ENCODE peak calls at places on chromosomes 13 and 19, in five cellular contexts. One of them, this sample, is unnamed.

GRCh38 chr19:23817519-23817918 is 58.8 kb upstream of the ZNF681 start:
- DNase-seq in astrocyte: peak; percentile 8
- DNase-seq in heart right ventricle: no peak
- DNase-seq in stimulated activated effector memory CD8-positive, alpha-beta T cell treated with anti-CD3 and anti-CD28 coated beads, Interleukin-12 subunit alpha, Interleukin-12 subunit beta, amount 100 ng/mL, for 72 hours: peak; percentile 54
- DNase-seq in progenitor cell of endocrine pancreas: no peak
- DNase-seq in this sample: peak; percentile 23

GRCh38 chr19:16078759-16079707 is 2.7 kb downstream of the TPM4 start:
- DNase-seq in astrocyte: peak; percentile 97
- DNase-seq in heart right ventricle: peak; percentile 86
- DNase-seq in stimulated activated effector memory CD8-positive, alpha-beta T cell treated with anti-CD3 and anti-CD28 coated beads, Interleukin-12 subunit alpha, Interleukin-12 subunit beta, amount 100 ng/mL, for 72 hours: peak; percentile 79
- DNase-seq in progenitor cell of endocrine pancreas: no peak
- DNase-seq in this sample: peak; percentile 58

GRCh38 chr13:67803118-67803517 is 573.0 kb upstream of the PCDH9 start:
- DNase-seq in astrocyte: no peak
- DNase-seq in heart right ventricle: no peak
- DNase-seq in stimulated activated effector memory CD8-positive, alpha-beta T cell treated with anti-CD3 and anti-CD28 coated beads, Interleukin-12 subunit alpha, Interleukin-12 subunit beta, amount 100 ng/mL, for 72 hours: no peak
- DNase-seq in progenitor cell of endocrine pancreas: no peak
- DNase-seq in this sample: no peak

GRCh38 chr19:3983936-3984583 is 1.2 kb downstream of the EEF2 start:
- DNase-seq in astrocyte: no peak
- DNase-seq in heart right ventricle: no peak
- DNase-seq in stimulated activated effector memory CD8-positive, alpha-beta T cell treated with anti-CD3 and anti-CD28 coated beads, Interleukin-12 subunit alpha, Interleukin-12 subunit beta, amount 100 ng/mL, for 72 hours: peak; percentile 58
- DNase-seq in progenitor cell of endocrine pancreas: no peak
- DNase-seq in this sample: no peak

GRCh38 chr19:3387645-3388589 is 21.5 kb downstream of the NFIC start:
- DNase-seq in astrocyte: no peak
- DNase-seq in heart right ventricle: peak; percentile 79
- DNase-seq in stimulated activated effector memory CD8-positive, alpha-beta T cell treated with anti-CD3 and anti-CD28 coated beads, Interleukin-12 subunit alpha, Interleukin-12 subunit beta, amount 100 ng/mL, for 72 hours: no peak
- DNase-seq in progenitor cell of endocrine pancreas: no peak
- DNase-seq in this sample: no peak

GRCh38 chr13:24187185-24187584 is 26.7 kb downstream of the SPATA13 start:
- DNase-seq in astrocyte: peak; percentile 47
- DNase-seq in heart right ventricle: no peak
- DNase-seq in stimulated activated effector memory CD8-positive, alpha-beta T cell treated with anti-CD3 and anti-CD28 coated beads, Interleukin-12 subunit alpha, Interleukin-12 subunit beta, amount 100 ng/mL, for 72 hours: peak; percentile 60
- DNase-seq in progenitor cell of endocrine pancreas: no peak
- DNase-seq in this sample: no peak

GRCh38 chr13:45336025-45336800 is 4.8 kb downstream of the TPT1 start:
- DNase-seq in astrocyte: no peak
- DNase-seq in heart right ventricle: no peak
- DNase-seq in stimulated activated effector memory CD8-positive, alpha-beta T cell treated with anti-CD3 and anti-CD28 coated beads, Interleukin-12 subunit alpha, Interleukin-12 subunit beta, amount 100 ng/mL, for 72 hours: no peak
- DNase-seq in progenitor cell of endocrine pancreas: no peak
- DNase-seq in this sample: no peak

GRCh38 chr13:51479199-51479523 is 26.3 kb upstream of the INTS6 start:
- DNase-seq in astrocyte: peak; percentile 62
- DNase-seq in heart right ventricle: no peak
- DNase-seq in stimulated activated effector memory CD8-positive, alpha-beta T cell treated with anti-CD3 and anti-CD28 coated beads, Interleukin-12 subunit alpha, Interleukin-12 subunit beta, amount 100 ng/mL, for 72 hours: no peak
- DNase-seq in progenitor cell of endocrine pancreas: no peak
- DNase-seq in this sample: no peak

GRCh38 chr13:75760182-75760981 is 124.3 kb downstream of the LMO7 start:
- DNase-seq in astrocyte: peak; percentile 26
- DNase-seq in heart right ventricle: peak; percentile 10
- DNase-seq in stimulated activated effector memory CD8-positive, alpha-beta T cell treated with anti-CD3 and anti-CD28 coated beads, Interleukin-12 subunit alpha, Interleukin-12 subunit beta, amount 100 ng/mL, for 72 hours: no peak
- DNase-seq in progenitor cell of endocrine pancreas: no peak
- DNase-seq in this sample: no peak

GRCh38 chr19:40321076-40321475 is 27.1 kb downstream of the C19orf47 start:
- DNase-seq in astrocyte: no peak
- DNase-seq in heart right ventricle: no peak
- DNase-seq in stimulated activated effector memory CD8-positive, alpha-beta T cell treated with anti-CD3 and anti-CD28 coated beads, Interleukin-12 subunit alpha, Interleukin-12 subunit beta, amount 100 ng/mL, for 72 hours: no peak
- DNase-seq in progenitor cell of endocrine pancreas: no peak
- DNase-seq in this sample: no peak

GRCh38 chr13:76711515-76712182 is 174.6 kb downstream of the KCTD12 start:
- DNase-seq in astrocyte: peak; percentile 92
- DNase-seq in heart right ventricle: peak; percentile 36
- DNase-seq in stimulated activated effector memory CD8-positive, alpha-beta T cell treated with anti-CD3 and anti-CD28 coated beads, Interleukin-12 subunit alpha, Interleukin-12 subunit beta, amount 100 ng/mL, for 72 hours: no peak
- DNase-seq in progenitor cell of endocrine pancreas: no peak
- DNase-seq in this sample: no peak

GRCh38 chr13:50130686-50131051 is 115.4 kb downstream of the KCNRG start:
- DNase-seq in astrocyte: no peak
- DNase-seq in heart right ventricle: peak; percentile 36
- DNase-seq in stimulated activated effector memory CD8-positive, alpha-beta T cell treated with anti-CD3 and anti-CD28 coated beads, Interleukin-12 subunit alpha, Interleukin-12 subunit beta, amount 100 ng/mL, for 72 hours: no peak
- DNase-seq in progenitor cell of endocrine pancreas: no peak
- DNase-seq in this sample: no peak

GRCh38 chr19:56109216-56109615 is 11.9 kb downstream of the ZNF787 start:
- DNase-seq in astrocyte: no peak
- DNase-seq in heart right ventricle: no peak
- DNase-seq in stimulated activated effector memory CD8-positive, alpha-beta T cell treated with anti-CD3 and anti-CD28 coated beads, Interleukin-12 subunit alpha, Interleukin-12 subunit beta, amount 100 ng/mL, for 72 hours: no peak
- DNase-seq in progenitor cell of endocrine pancreas: no peak
- DNase-seq in this sample: no peak

GRCh38 chr19:46859637-46860124 is 1.1 kb upstream of the ARHGAP35 start:
- DNase-seq in astrocyte: no peak
- DNase-seq in heart right ventricle: peak; percentile 79
- DNase-seq in stimulated activated effector memory CD8-positive, alpha-beta T cell treated with anti-CD3 and anti-CD28 coated beads, Interleukin-12 subunit alpha, Interleukin-12 subunit beta, amount 100 ng/mL, for 72 hours: no peak
- DNase-seq in progenitor cell of endocrine pancreas: no peak
- DNase-seq in this sample: no peak

GRCh38 chr19:4801085-4801619 is 9.6 kb downstream of the FEM1A start:
- DNase-seq in astrocyte: no peak
- DNase-seq in heart right ventricle: no peak
- DNase-seq in stimulated activated effector memory CD8-positive, alpha-beta T cell treated with anti-CD3 and anti-CD28 coated beads, Interleukin-12 subunit alpha, Interleukin-12 subunit beta, amount 100 ng/mL, for 72 hours: no peak
- DNase-seq in progenitor cell of endocrine pancreas: no peak
- DNase-seq in this sample: no peak

GRCh38 chr13:45393941-45394570 is 24.1 kb downstream of the SLC25A30 start:
- DNase-seq in astrocyte: peak; percentile 34
- DNase-seq in heart right ventricle: peak; percentile 29
- DNase-seq in stimulated activated effector memory CD8-positive, alpha-beta T cell treated with anti-CD3 and anti-CD28 coated beads, Interleukin-12 subunit alpha, Interleukin-12 subunit beta, amount 100 ng/mL, for 72 hours: no peak
- DNase-seq in progenitor cell of endocrine pancreas: peak; percentile 18
- DNase-seq in this sample: peak; percentile 29

GRCh38 chr13:36706755-36707154 is 32.9 kb downstream of the SERTM1 start:
- DNase-seq in astrocyte: peak; percentile 96
- DNase-seq in heart right ventricle: no peak
- DNase-seq in stimulated activated effector memory CD8-positive, alpha-beta T cell treated with anti-CD3 and anti-CD28 coated beads, Interleukin-12 subunit alpha, Interleukin-12 subunit beta, amount 100 ng/mL, for 72 hours: no peak
- DNase-seq in progenitor cell of endocrine pancreas: no peak
- DNase-seq in this sample: no peak

GRCh38 chr19:40398417-40399056 is 8.6 kb upstream of the HIPK4 start:
- DNase-seq in astrocyte: peak; percentile 28
- DNase-seq in heart right ventricle: no peak
- DNase-seq in stimulated activated effector memory CD8-positive, alpha-beta T cell treated with anti-CD3 and anti-CD28 coated beads, Interleukin-12 subunit alpha, Interleukin-12 subunit beta, amount 100 ng/mL, for 72 hours: no peak
- DNase-seq in progenitor cell of endocrine pancreas: no peak
- DNase-seq in this sample: peak; percentile 21

GRCh38 chr13:23796546-23796945 is 92.7 kb downstream of the MIPEP start:
- DNase-seq in astrocyte: no peak
- DNase-seq in heart right ventricle: no peak
- DNase-seq in stimulated activated effector memory CD8-positive, alpha-beta T cell treated with anti-CD3 and anti-CD28 coated beads, Interleukin-12 subunit alpha, Interleukin-12 subunit beta, amount 100 ng/mL, for 72 hours: no peak
- DNase-seq in progenitor cell of endocrine pancreas: no peak
- DNase-seq in this sample: no peak

GRCh38 chr13:111399334-111399733 is 78.9 kb downstream of the TEX29 start:
- DNase-seq in astrocyte: no peak
- DNase-seq in heart right ventricle: no peak
- DNase-seq in stimulated activated effector memory CD8-positive, alpha-beta T cell treated with anti-CD3 and anti-CD28 coated beads, Interleukin-12 subunit alpha, Interleukin-12 subunit beta, amount 100 ng/mL, for 72 hours: no peak
- DNase-seq in progenitor cell of endocrine pancreas: no peak
- DNase-seq in this sample: no peak

GRCh38 chr13:31038834-31039552 is 106.5 kb downstream of the TEX26 start:
- DNase-seq in astrocyte: peak; percentile 95
- DNase-seq in heart right ventricle: no peak
- DNase-seq in stimulated activated effector memory CD8-positive, alpha-beta T cell treated with anti-CD3 and anti-CD28 coated beads, Interleukin-12 subunit alpha, Interleukin-12 subunit beta, amount 100 ng/mL, for 72 hours: peak; percentile 69
- DNase-seq in progenitor cell of endocrine pancreas: no peak
- DNase-seq in this sample: no peak

GRCh38 chr13:89163081-89163480 is 1491.9 kb downstream of the SLITRK5 start:
- DNase-seq in astrocyte: no peak
- DNase-seq in heart right ventricle: no peak
- DNase-seq in stimulated activated effector memory CD8-positive, alpha-beta T cell treated with anti-CD3 and anti-CD28 coated beads, Interleukin-12 subunit alpha, Interleukin-12 subunit beta, amount 100 ng/mL, for 72 hours: no peak
- DNase-seq in progenitor cell of endocrine pancreas: no peak
- DNase-seq in this sample: no peak

GRCh38 chr19:10230904-10231623 is at the start of gene S1PR2:
- DNase-seq in astrocyte: no peak
- DNase-seq in heart right ventricle: peak; percentile 87
- DNase-seq in stimulated activated effector memory CD8-positive, alpha-beta T cell treated with anti-CD3 and anti-CD28 coated beads, Interleukin-12 subunit alpha, Interleukin-12 subunit beta, amount 100 ng/mL, for 72 hours: peak; percentile 88
- DNase-seq in progenitor cell of endocrine pancreas: peak; percentile 89
- DNase-seq in this sample: peak; percentile 51

GRCh38 chr13:77422724-77423123 is 95.8 kb upstream of the MYCBP2 start:
- DNase-seq in astrocyte: no peak
- DNase-seq in heart right ventricle: no peak
- DNase-seq in stimulated activated effector memory CD8-positive, alpha-beta T cell treated with anti-CD3 and anti-CD28 coated beads, Interleukin-12 subunit alpha, Interleukin-12 subunit beta, amount 100 ng/mL, for 72 hours: no peak
- DNase-seq in progenitor cell of endocrine pancreas: no peak
- DNase-seq in this sample: no peak

GRCh38 chr13:76939215-76939614 is 9.1 kb upstream of the ACOD1 start:
- DNase-seq in astrocyte: peak; percentile 46
- DNase-seq in heart right ventricle: no peak
- DNase-seq in stimulated activated effector memory CD8-positive, alpha-beta T cell treated with anti-CD3 and anti-CD28 coated beads, Interleukin-12 subunit alpha, Interleukin-12 subunit beta, amount 100 ng/mL, for 72 hours: no peak
- DNase-seq in progenitor cell of endocrine pancreas: no peak
- DNase-seq in this sample: no peak

GRCh38 chr19:48836089-48837017 is at the start of gene HSD17B14:
- DNase-seq in astrocyte: peak; percentile 59
- DNase-seq in heart right ventricle: peak; percentile 36
- DNase-seq in stimulated activated effector memory CD8-positive, alpha-beta T cell treated with anti-CD3 and anti-CD28 coated beads, Interleukin-12 subunit alpha, Interleukin-12 subunit beta, amount 100 ng/mL, for 72 hours: no peak
- DNase-seq in progenitor cell of endocrine pancreas: peak; percentile 33
- DNase-seq in this sample: no peak

GRCh38 chr13:99528547-99528946 is 27.3 kb downstream of the TM9SF2 start:
- DNase-seq in astrocyte: no peak
- DNase-seq in heart right ventricle: no peak
- DNase-seq in stimulated activated effector memory CD8-positive, alpha-beta T cell treated with anti-CD3 and anti-CD28 coated beads, Interleukin-12 subunit alpha, Interleukin-12 subunit beta, amount 100 ng/mL, for 72 hours: no peak
- DNase-seq in progenitor cell of endocrine pancreas: no peak
- DNase-seq in this sample: peak; percentile 10

GRCh38 chr13:29005035-29005434 is 184.9 kb downstream of the MTUS2 start:
- DNase-seq in astrocyte: no peak
- DNase-seq in heart right ventricle: no peak
- DNase-seq in stimulated activated effector memory CD8-positive, alpha-beta T cell treated with anti-CD3 and anti-CD28 coated beads, Interleukin-12 subunit alpha, Interleukin-12 subunit beta, amount 100 ng/mL, for 72 hours: no peak
- DNase-seq in progenitor cell of endocrine pancreas: no peak
- DNase-seq in this sample: no peak

GRCh38 chr13:30679483-30680330 is 55.6 kb upstream of the ALOX5AP start:
- DNase-seq in astrocyte: no peak
- DNase-seq in heart right ventricle: no peak
- DNase-seq in stimulated activated effector memory CD8-positive, alpha-beta T cell treated with anti-CD3 and anti-CD28 coated beads, Interleukin-12 subunit alpha, Interleukin-12 subunit beta, amount 100 ng/mL, for 72 hours: peak; percentile 67
- DNase-seq in progenitor cell of endocrine pancreas: no peak
- DNase-seq in this sample: peak; percentile 27

GRCh38 chr13:106527806-106528205 is 7.7 kb downstream of the EFNB2 start:
- DNase-seq in astrocyte: no peak
- DNase-seq in heart right ventricle: no peak
- DNase-seq in stimulated activated effector memory CD8-positive, alpha-beta T cell treated with anti-CD3 and anti-CD28 coated beads, Interleukin-12 subunit alpha, Interleukin-12 subunit beta, amount 100 ng/mL, for 72 hours: no peak
- DNase-seq in progenitor cell of endocrine pancreas: no peak
- DNase-seq in this sample: no peak

GRCh38 chr19:45150731-45151725 is 9.8 kb downstream of the NKPD1 start:
- DNase-seq in astrocyte: no peak
- DNase-seq in heart right ventricle: no peak
- DNase-seq in stimulated activated effector memory CD8-positive, alpha-beta T cell treated with anti-CD3 and anti-CD28 coated beads, Interleukin-12 subunit alpha, Interleukin-12 subunit beta, amount 100 ng/mL, for 72 hours: no peak
- DNase-seq in progenitor cell of endocrine pancreas: no peak
- DNase-seq in this sample: no peak

This sample was measured in activated gamma-delta T cell treated with Interleukin-2 at 50 U/mL for 16 hours.